ENCODE peak calls at places on chromosomes 6 and 20, in seven cellular contexts. One of them, this sample, is unnamed.

GRCh38 chr6:48249071-48249470 is 138.1 kb upstream of the PTCHD4 start:
- DNase-seq in brain microvascular endothelial cell: no peak
- DNase-seq in astrocyte: no peak
- DNase-seq in thyroid gland: no peak
- DNase-seq in Calu3: no peak
- DNase-seq in lower lobe of right lung: no peak
- DNase-seq in CD8-positive, alpha-beta T cell: no peak
- DNase-seq in this sample: no peak

GRCh38 chr6:56868687-56869086 is 86.2 kb upstream of the BEND6 start:
- DNase-seq in brain microvascular endothelial cell: peak
- DNase-seq in astrocyte: peak
- DNase-seq in thyroid gland: no peak
- DNase-seq in Calu3: no peak
- DNase-seq in lower lobe of right lung: no peak
- DNase-seq in CD8-positive, alpha-beta T cell: no peak
- DNase-seq in this sample: no peak

GRCh38 chr6:145882121-145882531 is 67.5 kb upstream of the FBXO30 start:
- DNase-seq in brain microvascular endothelial cell: no peak
- DNase-seq in astrocyte: peak
- DNase-seq in thyroid gland: no peak
- DNase-seq in Calu3: no peak
- DNase-seq in lower lobe of right lung: no peak
- DNase-seq in CD8-positive, alpha-beta T cell: no peak
- DNase-seq in this sample: no peak

GRCh38 chr6:3208775-3209113 is 18.7 kb downstream of the TUBB2B start:
- DNase-seq in brain microvascular endothelial cell: no peak
- DNase-seq in astrocyte: no peak
- DNase-seq in thyroid gland: no peak
- DNase-seq in Calu3: no peak
- DNase-seq in lower lobe of right lung: no peak
- DNase-seq in CD8-positive, alpha-beta T cell: no peak
- DNase-seq in this sample: no peak

GRCh38 chr20:41234546-41234945 is 83.0 kb downstream of the ZHX3 start:
- DNase-seq in brain microvascular endothelial cell: no peak
- DNase-seq in astrocyte: no peak
- DNase-seq in thyroid gland: peak
- DNase-seq in Calu3: no peak
- DNase-seq in lower lobe of right lung: no peak
- DNase-seq in CD8-positive, alpha-beta T cell: no peak
- DNase-seq in this sample: no peak

GRCh38 chr6:38337819-38338465 is 301.8 kb downstream of the BTBD9 start:
- DNase-seq in brain microvascular endothelial cell: peak
- DNase-seq in astrocyte: peak
- DNase-seq in thyroid gland: no peak
- DNase-seq in Calu3: peak
- DNase-seq in lower lobe of right lung: no peak
- DNase-seq in CD8-positive, alpha-beta T cell: no peak
- DNase-seq in this sample: no peak

GRCh38 chr6:21800948-21801438 is 207.4 kb downstream of the SOX4 start:
- DNase-seq in brain microvascular endothelial cell: peak
- DNase-seq in astrocyte: peak
- DNase-seq in thyroid gland: peak
- DNase-seq in Calu3: peak
- DNase-seq in lower lobe of right lung: no peak
- DNase-seq in CD8-positive, alpha-beta T cell: no peak
- DNase-seq in this sample: no peak

GRCh38 chr20:19937651-19938420 is 79.3 kb upstream of the NAA20 start:
- DNase-seq in brain microvascular endothelial cell: no peak
- DNase-seq in astrocyte: no peak
- DNase-seq in thyroid gland: no peak
- DNase-seq in Calu3: no peak
- DNase-seq in lower lobe of right lung: no peak
- DNase-seq in CD8-positive, alpha-beta T cell: no peak
- DNase-seq in this sample: no peak

GRCh38 chr20:16052406-16052805 is 520.8 kb downstream of the KIF16B start:
- DNase-seq in brain microvascular endothelial cell: no peak
- DNase-seq in astrocyte: no peak
- DNase-seq in thyroid gland: no peak
- DNase-seq in Calu3: no peak
- DNase-seq in lower lobe of right lung: no peak
- DNase-seq in CD8-positive, alpha-beta T cell: no peak
- DNase-seq in this sample: no peak

GRCh38 chr6:131886517-131886916 is 64.7 kb downstream of the CCN2 start:
- DNase-seq in brain microvascular endothelial cell: no peak
- DNase-seq in astrocyte: no peak
- DNase-seq in thyroid gland: no peak
- DNase-seq in Calu3: no peak
- DNase-seq in lower lobe of right lung: no peak
- DNase-seq in CD8-positive, alpha-beta T cell: no peak
- DNase-seq in this sample: no peak

GRCh38 chr6:143096403-143096802 is 35.7 kb downstream of the AIG1 start:
- DNase-seq in brain microvascular endothelial cell: no peak
- DNase-seq in astrocyte: no peak
- DNase-seq in thyroid gland: no peak
- DNase-seq in Calu3: no peak
- DNase-seq in lower lobe of right lung: no peak
- DNase-seq in CD8-positive, alpha-beta T cell: no peak
- DNase-seq in this sample: no peak

GRCh38 chr6:11938285-11938890 is 73.7 kb upstream of the HIVEP1 start:
- DNase-seq in brain microvascular endothelial cell: no peak
- DNase-seq in astrocyte: no peak
- DNase-seq in thyroid gland: peak
- DNase-seq in Calu3: no peak
- DNase-seq in lower lobe of right lung: no peak
- DNase-seq in CD8-positive, alpha-beta T cell: no peak
- DNase-seq in this sample: peak

GRCh38 chr6:137309078-137309762 is 90.0 kb upstream of the IFNGR1 start:
- DNase-seq in brain microvascular endothelial cell: peak
- DNase-seq in astrocyte: peak
- DNase-seq in thyroid gland: peak
- DNase-seq in Calu3: peak
- DNase-seq in lower lobe of right lung: peak
- DNase-seq in CD8-positive, alpha-beta T cell: no peak
- DNase-seq in this sample: peak

GRCh38 chr6:39389372-39389767 is 66.9 kb upstream of the KCNK16 start:
- DNase-seq in brain microvascular endothelial cell: peak
- DNase-seq in astrocyte: no peak
- DNase-seq in thyroid gland: no peak
- DNase-seq in Calu3: no peak
- DNase-seq in lower lobe of right lung: no peak
- DNase-seq in CD8-positive, alpha-beta T cell: no peak
- DNase-seq in this sample: no peak

GRCh38 chr20:25600632-25601031 is 15.3 kb upstream of the NINL start:
- DNase-seq in brain microvascular endothelial cell: no peak
- DNase-seq in astrocyte: peak
- DNase-seq in thyroid gland: peak
- DNase-seq in Calu3: no peak
- DNase-seq in lower lobe of right lung: no peak
- DNase-seq in CD8-positive, alpha-beta T cell: no peak
- DNase-seq in this sample: no peak

DNA sequence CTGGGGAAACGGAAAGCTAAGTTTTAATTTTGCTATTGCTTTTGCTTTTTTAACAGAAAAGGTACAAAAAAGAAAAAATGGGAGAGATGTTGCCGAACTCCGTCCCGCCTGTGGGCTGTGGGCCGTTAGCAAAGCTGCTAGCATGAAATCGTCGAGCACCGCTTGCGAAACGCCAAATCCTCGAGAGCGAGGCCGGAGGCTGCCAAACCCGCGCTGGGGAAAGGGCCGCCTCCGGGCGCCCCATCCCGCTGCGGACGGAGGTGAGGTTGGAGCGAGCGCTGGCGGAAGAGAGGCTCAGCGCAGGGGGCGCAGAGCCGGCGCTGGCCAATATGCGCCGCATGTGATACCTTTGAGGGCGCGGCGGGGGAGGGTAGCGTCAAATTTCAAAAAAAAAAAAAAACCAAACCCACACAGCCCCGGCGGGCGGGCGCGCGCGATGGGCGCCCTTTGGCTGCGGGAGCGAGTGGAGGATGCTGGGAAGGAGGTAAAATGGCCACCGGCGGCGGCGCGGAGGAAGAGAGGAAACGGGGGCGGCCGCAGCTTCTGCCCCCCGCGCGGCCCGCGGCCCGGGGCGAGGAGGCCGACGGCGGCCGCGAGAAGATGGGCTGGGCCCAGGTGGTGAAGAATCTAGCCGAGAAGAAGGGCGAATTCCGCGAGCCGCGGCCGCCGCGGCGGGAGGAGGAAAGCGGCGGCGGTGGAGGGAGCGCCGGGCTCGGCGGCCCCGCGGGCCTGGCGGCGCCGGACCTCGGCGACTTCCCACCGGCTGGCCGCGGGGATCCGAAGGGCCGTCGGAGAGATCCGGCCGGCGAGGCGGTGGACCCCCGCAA is at the start of gene ZCCHC3:
- DNase-seq in brain microvascular endothelial cell: peak
- DNase-seq in astrocyte: peak
- DNase-seq in thyroid gland: peak
- DNase-seq in Calu3: peak
- DNase-seq in lower lobe of right lung: peak
- DNase-seq in CD8-positive, alpha-beta T cell: peak
- DNase-seq in this sample: peak
- TF ChIP-seq CTCF in brain microvascular endothelial cell: peak
- TF ChIP-seq CTCF in astrocyte: no peak
- TF ChIP-seq CTCF in thyroid gland: no peak
- TF ChIP-seq CTCF in Calu3: no peak
- TF ChIP-seq CTCF in lower lobe of right lung: peak
- TF ChIP-seq CTCF in CD8-positive, alpha-beta T cell: no peak
- TF ChIP-seq CTCF in this sample: peak

DNA sequence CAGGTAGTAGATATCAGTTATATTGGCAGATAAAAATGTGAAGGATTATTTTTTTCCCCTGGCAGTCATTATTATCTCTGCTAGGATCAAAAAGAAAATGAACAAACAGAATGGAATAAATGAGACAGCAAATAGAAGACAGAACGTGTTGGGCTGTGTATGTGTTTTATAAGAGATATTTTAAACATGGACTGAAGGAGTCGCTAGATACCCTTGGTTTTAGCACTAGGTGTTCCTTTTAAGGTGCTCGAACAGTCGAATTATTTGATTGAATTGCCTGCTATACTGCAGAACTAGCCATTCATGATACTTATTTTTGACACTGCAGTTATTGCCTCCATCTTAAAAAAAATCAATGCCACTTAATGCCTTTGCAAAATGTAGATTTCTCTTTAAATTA is 3.7 kb downstream of the GRIK2 start:
- DNase-seq in brain microvascular endothelial cell: no peak
- DNase-seq in astrocyte: peak
- DNase-seq in thyroid gland: no peak
- DNase-seq in Calu3: no peak
- DNase-seq in lower lobe of right lung: no peak
- DNase-seq in CD8-positive, alpha-beta T cell: no peak
- DNase-seq in this sample: no peak
- TF ChIP-seq CTCF in brain microvascular endothelial cell: peak
- TF ChIP-seq CTCF in astrocyte: peak
- TF ChIP-seq CTCF in thyroid gland: no peak
- TF ChIP-seq CTCF in Calu3: peak
- TF ChIP-seq CTCF in lower lobe of right lung: no peak
- TF ChIP-seq CTCF in CD8-positive, alpha-beta T cell: no peak
- TF ChIP-seq CTCF in this sample: no peak

GRCh38 chr6:149237464-149237863 is 80.0 kb upstream of the TAB2 start:
- DNase-seq in brain microvascular endothelial cell: no peak
- DNase-seq in astrocyte: no peak
- DNase-seq in thyroid gland: no peak
- DNase-seq in Calu3: no peak
- DNase-seq in lower lobe of right lung: no peak
- DNase-seq in CD8-positive, alpha-beta T cell: no peak
- DNase-seq in this sample: no peak
- TF ChIP-seq CTCF in brain microvascular endothelial cell: no peak
- TF ChIP-seq CTCF in astrocyte: no peak
- TF ChIP-seq CTCF in thyroid gland: no peak
- TF ChIP-seq CTCF in Calu3: no peak
- TF ChIP-seq CTCF in lower lobe of right lung: no peak
- TF ChIP-seq CTCF in CD8-positive, alpha-beta T cell: no peak
- TF ChIP-seq CTCF in this sample: no peak

DNA sequence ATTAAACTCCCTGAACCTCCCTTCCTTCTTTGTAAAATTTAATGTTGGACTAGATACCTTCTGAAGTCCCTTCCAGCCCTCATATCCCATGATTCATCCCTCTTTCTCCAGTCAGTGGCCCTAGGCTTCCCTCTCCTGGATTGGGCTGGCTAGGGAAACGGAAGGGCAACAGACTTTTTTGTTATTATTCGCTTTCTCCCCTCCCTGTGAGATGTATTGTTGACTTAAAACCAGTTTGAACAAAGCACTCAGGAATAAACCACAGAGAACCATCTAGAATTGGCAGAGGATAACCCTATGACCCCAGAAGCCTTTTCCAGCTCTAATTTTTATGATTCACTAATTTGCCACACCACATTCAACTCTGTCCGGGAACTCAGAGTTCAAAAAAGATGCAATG is 239.7 kb upstream of the SUPT3H start:
- DNase-seq in brain microvascular endothelial cell: no peak
- DNase-seq in astrocyte: peak
- DNase-seq in thyroid gland: no peak
- DNase-seq in Calu3: no peak
- DNase-seq in lower lobe of right lung: no peak
- DNase-seq in CD8-positive, alpha-beta T cell: no peak
- DNase-seq in this sample: no peak
- TF ChIP-seq CTCF in brain microvascular endothelial cell: peak
- TF ChIP-seq CTCF in astrocyte: no peak
- TF ChIP-seq CTCF in thyroid gland: no peak
- TF ChIP-seq CTCF in Calu3: no peak
- TF ChIP-seq CTCF in lower lobe of right lung: no peak
- TF ChIP-seq CTCF in CD8-positive, alpha-beta T cell: no peak
- TF ChIP-seq CTCF in this sample: peak

GRCh38 chr6:166330612-166331011 is 11.7 kb downstream of the SFT2D1 start:
- DNase-seq in brain microvascular endothelial cell: peak
- DNase-seq in astrocyte: peak
- DNase-seq in thyroid gland: peak
- DNase-seq in Calu3: peak
- DNase-seq in lower lobe of right lung: no peak
- DNase-seq in CD8-positive, alpha-beta T cell: no peak
- DNase-seq in this sample: no peak
- TF ChIP-seq CTCF in brain microvascular endothelial cell: peak
- TF ChIP-seq CTCF in astrocyte: no peak
- TF ChIP-seq CTCF in thyroid gland: no peak
- TF ChIP-seq CTCF in Calu3: no peak
- TF ChIP-seq CTCF in lower lobe of right lung: no peak
- TF ChIP-seq CTCF in CD8-positive, alpha-beta T cell: no peak
- TF ChIP-seq CTCF in this sample: no peak

DNA sequence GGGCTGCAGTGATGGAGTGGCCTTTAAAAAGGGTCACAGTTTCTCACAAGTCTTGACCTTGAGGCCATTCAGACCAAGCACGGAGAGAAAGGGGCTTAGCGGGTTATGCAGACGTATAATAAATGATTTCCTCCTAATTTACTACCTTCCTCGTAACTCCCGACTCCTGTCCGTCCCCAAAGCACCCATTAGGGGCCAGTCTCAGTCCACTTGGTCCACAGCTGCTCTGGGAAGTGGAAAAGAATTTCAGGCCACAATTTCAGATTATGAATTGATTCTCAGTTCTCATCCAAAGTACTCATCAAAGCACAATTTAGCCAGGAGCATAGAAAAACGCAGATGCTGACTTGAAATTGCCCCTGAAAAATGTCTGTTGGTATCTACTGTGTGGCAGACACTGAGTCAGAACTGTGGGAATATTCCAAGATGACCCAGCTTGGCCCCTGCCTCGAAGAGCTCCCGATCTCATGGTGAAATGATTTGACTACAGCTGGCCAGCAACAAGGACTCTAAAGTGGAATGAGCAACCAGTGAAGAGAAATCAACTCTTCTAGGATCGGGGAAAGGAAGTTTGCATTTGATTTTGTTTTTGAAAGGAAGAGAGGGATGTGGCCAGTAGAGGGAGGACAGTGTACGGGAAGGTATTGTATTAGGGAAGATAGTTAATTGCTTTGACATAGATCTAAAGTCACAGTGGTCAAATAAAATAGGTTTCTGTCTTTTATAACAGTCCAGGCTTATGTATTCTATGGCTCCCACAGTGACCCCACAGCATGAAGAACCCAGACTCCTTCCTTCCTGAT is 15.2 kb upstream of the STK35 start:
- DNase-seq in brain microvascular endothelial cell: no peak
- DNase-seq in astrocyte: no peak
- DNase-seq in thyroid gland: no peak
- DNase-seq in Calu3: no peak
- DNase-seq in lower lobe of right lung: no peak
- DNase-seq in CD8-positive, alpha-beta T cell: no peak
- DNase-seq in this sample: no peak
- TF ChIP-seq CTCF in brain microvascular endothelial cell: peak
- TF ChIP-seq CTCF in astrocyte: no peak
- TF ChIP-seq CTCF in thyroid gland: no peak
- TF ChIP-seq CTCF in Calu3: no peak
- TF ChIP-seq CTCF in lower lobe of right lung: peak
- TF ChIP-seq CTCF in CD8-positive, alpha-beta T cell: no peak
- TF ChIP-seq CTCF in this sample: no peak

This sample was measured in prostate gland.